ENCODE peak calls at places on chromosome 17, in four cellular contexts. M is activated CD8-positive, alpha-beta T cell treated with anti-CD3 and anti-CD28 coated beads for 36 hours; U is central memory CD8-positive, alpha-beta T cell; F is natural killer cell. J is an unnamed sample.

GRCh38 chr17:58570758-58571157 is 56.3 kb upstream of the MTMR4 start:
- ATAC-seq in M (no peak), U (no peak), F (no peak), J (no peak)

GRCh38 chr17:63834431-63835166 is 7.1 kb upstream of the FTSJ3 start:
- ATAC-seq in M (peak), U (peak), F (peak), J (peak)

GRCh38 chr17:70089513-70090148 is 14.6 kb downstream of the KCNJ16 start:
- ATAC-seq in M (no peak), U (no peak), F (no peak), J (no peak)

GRCh38 chr17:70166571-70166970 is 2.8 kb upstream of the KCNJ2 start:
- ATAC-seq in M (no peak), U (no peak), F (no peak), J (no peak)

GRCh38 chr17:82396601-82397435 is 21.3 kb upstream of the HEXD start:
- ATAC-seq in M (no peak), U (no peak), F (no peak), J (no peak)

GRCh38 chr17:43940630-43941029 is 1.6 kb downstream of the PPY start:
- ATAC-seq in M (peak), U (no peak), F (no peak), J (no peak)

GRCh38 chr17:47872019-47872650 is 21.2 kb upstream of the SP6 start:
- ATAC-seq in M (no peak), U (no peak), F (no peak), J (no peak)

GRCh38 chr17:4018446-4018845 is 54.2 kb upstream of the ATP2A3 start:
- ATAC-seq in M (no peak), U (no peak), F (no peak), J (no peak)

GRCh38 chr17:32813021-32813420 is 63.9 kb downstream of the MYO1D start:
- ATAC-seq in M (no peak), U (no peak), F (no peak), J (no peak)

GRCh38 chr17:57724038-57724728 is 20.9 kb downstream of the CCDC182 start:
- ATAC-seq in M (no peak), U (no peak), F (no peak), J (no peak)

GRCh38 chr17:27985736-27986394 is 56.6 kb upstream of the NLK start:
- ATAC-seq in M (no peak), U (no peak), F (no peak), J (no peak)

GRCh38 chr17:8131844-8132441 is 8.0 kb upstream of the HES7 start:
- ATAC-seq in M (peak), U (no peak), F (no peak), J (peak)

GRCh38 chr17:55254375-55254774 is 10.4 kb upstream of the HLF start:
- ATAC-seq in M (no peak), U (no peak), F (no peak), J (no peak)

GRCh38 chr17:74852237-74853047 is 7.2 kb downstream of the GRIN2C start:
- ATAC-seq in M (peak), U (peak), F (peak), J (peak)

GRCh38 chr17:50347087-50347893 is 1.4 kb downstream of the XYLT2 start:
- ATAC-seq in M (no peak), U (no peak), F (no peak), J (no peak)

GRCh38 chr17:83194189-83194565 is 114.8 kb downstream of the METRNL start:
- ATAC-seq in M (peak), U (no peak), F (no peak), J (no peak)

GRCh38 chr17:50258647-50259483 is 15.4 kb upstream of the TMEM92 start:
- ATAC-seq in M (no peak), U (no peak), F (no peak), J (no peak)

GRCh38 chr17:2023692-2024571 is 1.2 kb downstream of the RTN4RL1 start:
- ATAC-seq in M (peak), U (peak), F (peak), J (peak)

GRCh38 chr17:65547253-65547670 is 14.2 kb downstream of the AXIN2 start:
- ATAC-seq in M (no peak), U (no peak), F (no peak), J (no peak)

GRCh38 chr17:37796081-37796480 is 51.2 kb upstream of the HNF1B start:
- ATAC-seq in M (no peak), U (no peak), F (no peak), J (no peak)

GRCh38 chr17:41654908-41655607 is 30.7 kb upstream of the KRT17 start:
- ATAC-seq in M (no peak), U (no peak), F (no peak), J (no peak)

GRCh38 chr17:4903051-4903818 is at the start of gene CHRNE:
- ATAC-seq in M (peak), U (peak), F (peak), J (peak)

GRCh38 chr17:79478051-79478461 is 132.8 kb downstream of the RBFOX3 start:
- ATAC-seq in M (no peak), U (no peak), F (no peak), J (no peak)

GRCh38 chr17:2090804-2091534 is 36.1 kb downstream of the HIC1 start:
- ATAC-seq in M (no peak), U (no peak), F (no peak), J (no peak)

GRCh38 chr17:63549289-63549945 is 860 bp upstream of the DCAF7 start:
- ATAC-seq in M (peak), U (peak), F (peak), J (peak)

GRCh38 chr17:63706346-63707102 is 6.6 kb upstream of the LIMD2 start:
- ATAC-seq in M (no peak), U (peak), F (no peak), J (no peak)

GRCh38 chr17:163514-164103 is 17.8 kb downstream of the DOC2B start:
- ATAC-seq in M (no peak), U (no peak), F (no peak), J (no peak)

GRCh38 chr17:35520043-35520442 is 17.4 kb downstream of the SLFN12L start:
- ATAC-seq in M (no peak), U (no peak), F (no peak), J (no peak)

GRCh38 chr17:19707728-19708221 is 8.6 kb downstream of the SLC47A2 start:
- ATAC-seq in M (no peak), U (no peak), F (no peak), J (no peak)